ENCODE peak calls at places on chromosomes 4 and X, in nine cellular contexts. H is A549; Q is iris pigment epithelial cell; W is activated CD4-positive, alpha-beta T cell treated with anti-CD3 and anti-CD28 coated beads, Interleukin-2, amount 50 U/mL, for 4 hours; O is GM18507; Z is stimulated activated CD4-positive, alpha-beta T cell treated with anti-CD3 and anti-CD28 coated beads, TNF-alpha, amount 100 ng/mL, for 24 hours; P is mucosa of descending colon; F is ELF-1; U is hypothalamus. E is an unnamed sample.

GRCh38 chrX:41029332-41029731 is 55.9 kb upstream of the USP9X start:
- DNase-seq in H (no peak), Q (peak), W (no peak), O (no peak), Z (no peak), P (no peak), F (no peak), U (no peak), E (no peak)

GRCh38 chr4:48175328-48175727 is 41.3 kb upstream of the TXK start:
- DNase-seq in H (no peak), Q (no peak), W (no peak), O (no peak), Z (no peak), P (no peak), F (peak), U (no peak), E (no peak)

GRCh38 chrX:155216940-155217450 is 735 bp downstream of the VBP1 start:
- DNase-seq in H (no peak), Q (peak), W (no peak), O (no peak), Z (no peak), P (no peak), F (no peak), U (no peak), E (no peak)

GRCh38 chr4:119027815-119028214 is 107.8 kb upstream of the MYOZ2 start:
- DNase-seq in H (no peak), Q (no peak), W (no peak), O (no peak), Z (no peak), P (no peak), F (no peak), U (no peak), E (no peak)

GRCh38 chr4:8831221-8832129 is 40.2 kb downstream of the HMX1 start:
- DNase-seq in H (no peak), Q (no peak), W (no peak), O (no peak), Z (no peak), P (no peak), F (peak), U (no peak), E (no peak)

GRCh38 chr4:24394041-24394440 is 190.3 kb downstream of the DHX15 start:
- DNase-seq in H (no peak), Q (no peak), W (no peak), O (no peak), Z (no peak), P (no peak), F (no peak), U (no peak), E (peak)

GRCh38 chr4:8147231-8147970 is 11.2 kb downstream of the ABLIM2 start:
- DNase-seq in H (no peak), Q (no peak), W (no peak), O (no peak), Z (no peak), P (no peak), F (no peak), U (no peak), E (no peak)

GRCh38 chr4:26248647-26249046 is 72.2 kb upstream of the RBPJ start:
- DNase-seq in H (no peak), Q (peak), W (no peak), O (no peak), Z (no peak), P (no peak), F (no peak), U (no peak), E (peak)

GRCh38 chr4:148353571-148353970 is 88.6 kb downstream of the NR3C2 start:
- DNase-seq in H (no peak), Q (no peak), W (no peak), O (no peak), Z (no peak), P (no peak), F (no peak), U (no peak), E (no peak)

GRCh38 chr4:70902577-70903281 is 560 bp downstream of the MOB1B start:
- DNase-seq in H (peak), Q (peak), W (peak), O (peak), Z (no peak), P (no peak), F (peak), U (peak), E (peak)

GRCh38 chrX:71214604-71215334 is 8.3 kb upstream of the GJB1 start:
- DNase-seq in H (no peak), Q (no peak), W (no peak), O (no peak), Z (no peak), P (peak), F (no peak), U (no peak), E (no peak)

GRCh38 chr4:134539729-134540231 is 338.2 kb upstream of the PABPC4L start:
- DNase-seq in H (no peak), Q (no peak), W (no peak), O (no peak), Z (no peak), P (no peak), F (no peak), U (no peak), E (no peak)

GRCh38 chr4:84167089-84167488 is 332.0 kb downstream of the NKX6-1 start:
- DNase-seq in H (no peak), Q (no peak), W (no peak), O (no peak), Z (no peak), P (no peak), F (no peak), U (no peak), E (no peak)

GRCh38 chr4:38939150-38939549 is 71.5 kb downstream of the FAM114A1 start:
- DNase-seq in H (no peak), Q (no peak), W (no peak), O (peak), Z (no peak), P (no peak), F (no peak), U (no peak), E (no peak)

E was measured in astrocyte of the spinal cord.